ENCODE peak calls at places on chromosome 10, in four cellular contexts. U is HEK293T; B is Daoy; J is activated CD8-positive, alpha-beta T cell treated with anti-CD3 and anti-CD28 coated beads for 36 hours. Q is an unnamed sample.

GRCh38 chr10:54650547-54650946 is 150.5 kb downstream of the PCDH15 start:
- DNase-seq in J (no peak), B (no peak), U (no peak), Q (no peak)

GRCh38 chr10:44176311-44176710 is 208.6 kb downstream of the CXCL12 start:
- DNase-seq in B (no peak), J (no peak), U (no peak), Q (no peak)

GRCh38 chr10:49168821-49169495 is 19.2 kb downstream of the TMEM273 start:
- DNase-seq in U (no peak), J (no peak), B (no peak), Q (no peak)

GRCh38 chr10:72234560-72235095 is 18.6 kb upstream of the ASCC1 start:
- DNase-seq in U (no peak), J (no peak), B (no peak), Q (no peak)

GRCh38 chr10:34769941-34770340 is 45.2 kb downstream of the PARD3 start:
- DNase-seq in U (no peak), B (no peak), J (no peak), Q (no peak)

GRCh38 chr10:63120554-63120953 is 12.6 kb upstream of the NRBF2 start:
- DNase-seq in U (no peak), J (no peak), B (peak), Q (no peak)

GRCh38 chr10:15122477-15123030 is 25.4 kb downstream of the RPP38 start:
- DNase-seq in U (no peak), B (no peak), J (peak), Q (no peak)

GRCh38 chr10:77037735-77038411 is 599.7 kb downstream of the KCNMA1 start:
- DNase-seq in J (no peak), B (no peak), U (no peak), Q (no peak)

GRCh38 chr10:29873941-29874340 is 185.4 kb downstream of the JCAD start:
- DNase-seq in B (no peak), J (no peak), U (no peak), Q (no peak)

GRCh38 chr10:48627984-48628609 is 23.2 kb upstream of the ARHGAP22 start:
- DNase-seq in J (no peak), B (no peak), U (no peak), Q (no peak)

GRCh38 chr10:112307631-112308502 is 24.7 kb downstream of the TECTB start:
- DNase-seq in U (peak), B (peak), J (peak), Q (peak)

GRCh38 chr10:113024930-113025329 is 74.9 kb downstream of the TCF7L2 start:
- DNase-seq in J (no peak), U (no peak), B (no peak), Q (no peak)

GRCh38 chr10:691216-691615 is 1.7 kb upstream of the DIP2C start:
- DNase-seq in B (no peak), J (no peak), U (no peak), Q (no peak)